ENCODE peak calls at places on chromosomes 2 and 18, in six cellular contexts. B, N, P, X, H and F are unnamed samples.

GRCh38 chr18:11998182-11998581 is 16.9 kb downstream of the IMPA2 start:
- DNase-seq in P (no peak), X (no peak), N (no peak), B (no peak), H (no peak), F (no peak)

GRCh38 chr18:26536032-26536431 is 12.3 kb downstream of the KCTD1 start:
- DNase-seq in X (peak; percentile 63), P (no peak), B (no peak), H (no peak), N (no peak), F (no peak)

GRCh38 chr2:182553483-182553882 is 126.6 kb upstream of the PDE1A start:
- DNase-seq in H (no peak), P (no peak), X (no peak), N (no peak), B (no peak), F (no peak)

GRCh38 chr2:176613358-176614032 is 344.3 kb downstream of the MTX2 start:
- DNase-seq in B (no peak), N (no peak), P (peak; percentile 81), H (no peak), X (no peak), F (no peak)

GRCh38 chr2:226953206-226953605 is 117.4 kb downstream of the RHBDD1 start:
- DNase-seq in N (no peak), H (no peak), B (no peak), X (no peak), P (no peak), F (no peak)

GRCh38 chr2:12931211-12931844 is 214.6 kb downstream of the TRIB2 start:
- DNase-seq in X (peak; percentile 69), N (no peak), B (no peak), P (no peak), H (no peak), F (peak; percentile 45)

GRCh38 chr2:223979730-223980396 is 22.6 kb downstream of the MRPL44 start:
- DNase-seq in X (no peak), N (no peak), H (no peak), P (no peak), B (no peak), F (no peak)

GRCh38 chr18:43789234-43790000 is 512.1 kb upstream of the SYT4 start:
- DNase-seq in N (no peak), P (no peak), H (no peak), B (peak; percentile 2), X (no peak), F (peak; percentile 3)

GRCh38 chr2:3216841-3217495 is 160.7 kb downstream of the EIPR1 start:
- DNase-seq in P (no peak), X (no peak), B (no peak), N (no peak), H (no peak), F (no peak)

GRCh38 chr2:70988151-70988550 is 6.5 kb downstream of the TEX261 start:
- DNase-seq in P (no peak), X (no peak), N (peak; percentile 60), H (no peak), B (no peak), F (no peak)

GRCh38 chr2:33214436-33214835 is 262.0 kb upstream of the RASGRP3 start:
- DNase-seq in H (no peak), P (no peak), X (no peak), N (no peak), B (no peak), F (no peak)

GRCh38 chr2:113685471-113685870 is 58.4 kb downstream of the RABL2A start:
- DNase-seq in P (no peak), H (no peak), N (no peak), X (peak; percentile 63), B (no peak), F (no peak)

GRCh38 chr18:35852786-35853185 is 119.7 kb upstream of the RMP24 start:
- DNase-seq in X (peak; percentile 20), P (no peak), N (no peak), B (no peak), H (no peak), F (no peak)

GRCh38 chr2:172927381-172928357 is 148.0 kb upstream of the MAP3K20 start:
- DNase-seq in B (no peak), X (no peak), P (no peak), N (no peak), H (no peak), F (peak; percentile 33)

GRCh38 chr2:12809526-12809925 is 92.8 kb downstream of the TRIB2 start:
- DNase-seq in N (no peak), X (peak; percentile 25), B (no peak), H (no peak), P (no peak), F (no peak)

GRCh38 chr2:174846941-174847938 is 83.0 kb upstream of the CHRNA1 start:
- DNase-seq in P (peak; percentile 63), N (no peak), X (peak; percentile 90), B (peak; percentile 90), H (no peak), F (peak; percentile 94)

GRCh38 chr2:167380094-167380493 is 491.8 kb downstream of the XIRP2 start:
- DNase-seq in B (no peak), X (no peak), P (no peak), H (no peak), N (no peak), F (no peak)

GRCh38 chr18:78768655-78769501 is 210.7 kb upstream of the SALL3 start:
- DNase-seq in P (no peak), B (no peak), X (no peak), N (no peak), H (no peak), F (no peak)

GRCh38 chr2:207160115-207160514 is 5.6 kb downstream of the KLF7 start:
- DNase-seq in N (no peak), P (no peak), X (no peak), B (no peak), H (no peak), F (no peak)

GRCh38 chr2:75612862-75613243 is 33.7 kb upstream of the MRPL19 start:
- DNase-seq in N (no peak), P (no peak), H (no peak), X (no peak), B (no peak), F (no peak)

GRCh38 chr2:73112026-73112912 is 479 bp downstream of the RAB11FIP5 start:
- DNase-seq in X (peak; percentile 66), H (no peak), B (no peak), N (peak; percentile 71), P (no peak), F (no peak)

GRCh38 chr2:65064728-65065552 is 8.7 kb downstream of the CEP68 start:
- DNase-seq in P (peak; percentile 84), X (peak; percentile 86), N (peak; percentile 77), H (no peak), B (peak; percentile 60), F (peak; percentile 67)

GRCh38 chr2:95121150-95121494 is 486 bp downstream of the MRPS5 start:
- DNase-seq in H (no peak), N (no peak), B (no peak), P (peak; percentile 6), X (peak; percentile 53), F (peak; percentile 44)

GRCh38 chr2:43133708-43134570 is 92.5 kb downstream of the ZFP36L2 start:
- DNase-seq in N (peak; percentile 77), X (no peak), B (no peak), P (no peak), H (peak; percentile 43), F (no peak)

GRCh38 chr2:86249176-86249842 is 50.1 kb downstream of the MRPL35 start:
- DNase-seq in B (peak; percentile 56), N (no peak), X (peak; percentile 88), P (peak; percentile 78), H (no peak), F (no peak)

GRCh38 chr2:174792309-174793025 is 28.2 kb upstream of the CHRNA1 start:
- DNase-seq in H (no peak), N (no peak), P (no peak), B (no peak), X (no peak), F (no peak)

GRCh38 chr18:497688-498087 is 2.8 kb downstream of the COLEC12 start:
- DNase-seq in H (no peak), B (no peak), P (no peak), N (no peak), X (no peak), F (no peak)

GRCh38 chr2:174778479-174778962 is 14.2 kb upstream of the CHRNA1 start:
- DNase-seq in X (peak; percentile 90), N (peak; percentile 86), H (peak; percentile 32), P (peak; percentile 99), B (peak; percentile 98), F (no peak)

GRCh38 chr2:177989029-177989885 is 83.3 kb downstream of the PDE11A start:
- DNase-seq in X (peak; percentile 62), N (no peak), B (no peak), P (peak; percentile 24), H (no peak), F (no peak)

GRCh38 chr2:121076885-121077549 is 208.0 kb downstream of the TFCP2L1 start:
- DNase-seq in B (no peak), H (peak; percentile 67), P (no peak), N (peak; percentile 87), X (peak; percentile 78), F (no peak)

GRCh38 chr2:234985608-234986115 is 33.8 kb downstream of the SH3BP4 start:
- DNase-seq in X (no peak), B (no peak), N (no peak), H (no peak), P (no peak), F (no peak)

GRCh38 chr2:111659361-111660281 is 224.4 kb downstream of the ANAPC1 start:
- DNase-seq in H (no peak), B (peak; percentile 62), P (peak; percentile 81), N (peak; percentile 87), X (peak; percentile 85), F (no peak)

GRCh38 chr18:26639149-26639548 is 90.8 kb upstream of the KCTD1 start:
- DNase-seq in B (no peak), N (no peak), H (no peak), P (no peak), X (no peak), F (no peak)

GRCh38 chr18:49560277-49561126 is 1.4 kb upstream of the LIPG start:
- DNase-seq in P (no peak), B (no peak), H (no peak), X (no peak), N (peak; percentile 66), F (no peak)